ENCODE peak calls at places on chromosomes 12 and 14, in eight cellular contexts. One of them, this sample, is unnamed.

GRCh38 chr14:75334191-75335051 is 55.8 kb downstream of the FOS start:
- DNase-seq in effector memory CD8-positive, alpha-beta T cell: peak
- DNase-seq in NCI-H187 treated with DMSO at 0.1 percent for 48 hours: no peak
- DNase-seq in AG10803: peak
- DNase-seq in stimulated activated naive CD4-positive, alpha-beta T cell: peak
- DNase-seq in left cardiac atrium: peak
- DNase-seq in T-helper 9 cell: peak
- DNase-seq in GM12891: peak
- DNase-seq in this sample: peak

GRCh38 chr12:93622485-93622884 is 50.0 kb downstream of the SOCS2 start:
- DNase-seq in AG10803: peak
- DNase-seq in T-helper 9 cell: no peak
- DNase-seq in GM12891: no peak
- DNase-seq in stimulated activated naive CD4-positive, alpha-beta T cell: no peak
- DNase-seq in left cardiac atrium: no peak
- DNase-seq in effector memory CD8-positive, alpha-beta T cell: no peak
- DNase-seq in NCI-H187 treated with DMSO at 0.1 percent for 48 hours: no peak
- DNase-seq in this sample: no peak

GRCh38 chr12:6233121-6233971 is 33.1 kb downstream of the CD9 start:
- DNase-seq in stimulated activated naive CD4-positive, alpha-beta T cell: no peak
- DNase-seq in AG10803: no peak
- DNase-seq in NCI-H187 treated with DMSO at 0.1 percent for 48 hours: no peak
- DNase-seq in effector memory CD8-positive, alpha-beta T cell: no peak
- DNase-seq in GM12891: no peak
- DNase-seq in left cardiac atrium: no peak
- DNase-seq in T-helper 9 cell: no peak
- DNase-seq in this sample: no peak

GRCh38 chr14:95064256-95064655 is 93.1 kb downstream of the DICER1 start:
- DNase-seq in NCI-H187 treated with DMSO at 0.1 percent for 48 hours: no peak
- DNase-seq in left cardiac atrium: no peak
- DNase-seq in effector memory CD8-positive, alpha-beta T cell: no peak
- DNase-seq in stimulated activated naive CD4-positive, alpha-beta T cell: no peak
- DNase-seq in AG10803: no peak
- DNase-seq in T-helper 9 cell: no peak
- DNase-seq in GM12891: no peak
- DNase-seq in this sample: no peak

GRCh38 chr14:53896773-53897172 is 59.9 kb downstream of the BMP4 start:
- DNase-seq in AG10803: peak
- DNase-seq in stimulated activated naive CD4-positive, alpha-beta T cell: no peak
- DNase-seq in GM12891: no peak
- DNase-seq in T-helper 9 cell: no peak
- DNase-seq in effector memory CD8-positive, alpha-beta T cell: no peak
- DNase-seq in left cardiac atrium: no peak
- DNase-seq in NCI-H187 treated with DMSO at 0.1 percent for 48 hours: no peak
- DNase-seq in this sample: no peak

GRCh38 chr12:89453579-89453978 is 71.0 kb downstream of the GALNT4 start:
- DNase-seq in NCI-H187 treated with DMSO at 0.1 percent for 48 hours: no peak
- DNase-seq in AG10803: peak
- DNase-seq in GM12891: no peak
- DNase-seq in left cardiac atrium: no peak
- DNase-seq in stimulated activated naive CD4-positive, alpha-beta T cell: no peak
- DNase-seq in effector memory CD8-positive, alpha-beta T cell: no peak
- DNase-seq in T-helper 9 cell: no peak
- DNase-seq in this sample: no peak

GRCh38 chr12:94673951-94674570 is 23.7 kb upstream of the TMCC3 start:
- DNase-seq in T-helper 9 cell: no peak
- DNase-seq in NCI-H187 treated with DMSO at 0.1 percent for 48 hours: no peak
- DNase-seq in effector memory CD8-positive, alpha-beta T cell: no peak
- DNase-seq in stimulated activated naive CD4-positive, alpha-beta T cell: no peak
- DNase-seq in AG10803: no peak
- DNase-seq in left cardiac atrium: no peak
- DNase-seq in GM12891: no peak
- DNase-seq in this sample: no peak

GRCh38 chr12:80241576-80242273 is 142.4 kb downstream of the OTOGL start:
- DNase-seq in T-helper 9 cell: no peak
- DNase-seq in left cardiac atrium: no peak
- DNase-seq in NCI-H187 treated with DMSO at 0.1 percent for 48 hours: no peak
- DNase-seq in AG10803: peak
- DNase-seq in effector memory CD8-positive, alpha-beta T cell: no peak
- DNase-seq in stimulated activated naive CD4-positive, alpha-beta T cell: no peak
- DNase-seq in GM12891: no peak
- DNase-seq in this sample: no peak

GRCh38 chr12:7108042-7108927 is 729 bp downstream of the C1RL start:
- DNase-seq in stimulated activated naive CD4-positive, alpha-beta T cell: peak
- DNase-seq in effector memory CD8-positive, alpha-beta T cell: peak
- DNase-seq in T-helper 9 cell: peak
- DNase-seq in left cardiac atrium: peak
- DNase-seq in AG10803: peak
- DNase-seq in NCI-H187 treated with DMSO at 0.1 percent for 48 hours: no peak
- DNase-seq in GM12891: peak
- DNase-seq in this sample: peak

GRCh38 chr14:99603471-99603933 is 505 bp downstream of the CCDC85C start:
- DNase-seq in stimulated activated naive CD4-positive, alpha-beta T cell: peak
- DNase-seq in effector memory CD8-positive, alpha-beta T cell: peak
- DNase-seq in NCI-H187 treated with DMSO at 0.1 percent for 48 hours: no peak
- DNase-seq in AG10803: peak
- DNase-seq in GM12891: no peak
- DNase-seq in left cardiac atrium: no peak
- DNase-seq in T-helper 9 cell: peak
- DNase-seq in this sample: peak

GRCh38 chr12:96069511-96070231 is 34.3 kb upstream of the LTA4H start:
- DNase-seq in GM12891: no peak
- DNase-seq in left cardiac atrium: no peak
- DNase-seq in NCI-H187 treated with DMSO at 0.1 percent for 48 hours: no peak
- DNase-seq in AG10803: no peak
- DNase-seq in T-helper 9 cell: no peak
- DNase-seq in stimulated activated naive CD4-positive, alpha-beta T cell: no peak
- DNase-seq in effector memory CD8-positive, alpha-beta T cell: no peak
- DNase-seq in this sample: no peak

GRCh38 chr14:67240168-67240932 is 885 bp upstream of the PALS1 start:
- DNase-seq in effector memory CD8-positive, alpha-beta T cell: no peak
- DNase-seq in stimulated activated naive CD4-positive, alpha-beta T cell: no peak
- DNase-seq in GM12891: no peak
- DNase-seq in AG10803: peak
- DNase-seq in left cardiac atrium: peak
- DNase-seq in NCI-H187 treated with DMSO at 0.1 percent for 48 hours: no peak
- DNase-seq in T-helper 9 cell: peak
- DNase-seq in this sample: peak

GRCh38 chr14:50954811-50955372 is 10.6 kb upstream of the PYGL start:
- DNase-seq in GM12891: no peak
- DNase-seq in AG10803: peak
- DNase-seq in left cardiac atrium: no peak
- DNase-seq in NCI-H187 treated with DMSO at 0.1 percent for 48 hours: no peak
- DNase-seq in T-helper 9 cell: no peak
- DNase-seq in effector memory CD8-positive, alpha-beta T cell: no peak
- DNase-seq in stimulated activated naive CD4-positive, alpha-beta T cell: peak
- DNase-seq in this sample: no peak

GRCh38 chr12:96242597-96242996 is 48.4 kb downstream of the ELK3 start:
- DNase-seq in T-helper 9 cell: peak
- DNase-seq in NCI-H187 treated with DMSO at 0.1 percent for 48 hours: no peak
- DNase-seq in stimulated activated naive CD4-positive, alpha-beta T cell: no peak
- DNase-seq in GM12891: no peak
- DNase-seq in effector memory CD8-positive, alpha-beta T cell: no peak
- DNase-seq in left cardiac atrium: peak
- DNase-seq in AG10803: no peak
- DNase-seq in this sample: no peak

GRCh38 chr14:70884595-70885342 is 22.5 kb upstream of the PCNX1 start:
- DNase-seq in AG10803: no peak
- DNase-seq in GM12891: no peak
- DNase-seq in left cardiac atrium: no peak
- DNase-seq in stimulated activated naive CD4-positive, alpha-beta T cell: no peak
- DNase-seq in NCI-H187 treated with DMSO at 0.1 percent for 48 hours: no peak
- DNase-seq in effector memory CD8-positive, alpha-beta T cell: no peak
- DNase-seq in T-helper 9 cell: no peak
- DNase-seq in this sample: no peak

GRCh38 chr14:79438696-79439342 is 772.5 kb downstream of the DIO2 start:
- DNase-seq in left cardiac atrium: no peak
- DNase-seq in GM12891: no peak
- DNase-seq in T-helper 9 cell: no peak
- DNase-seq in stimulated activated naive CD4-positive, alpha-beta T cell: no peak
- DNase-seq in NCI-H187 treated with DMSO at 0.1 percent for 48 hours: no peak
- DNase-seq in AG10803: no peak
- DNase-seq in effector memory CD8-positive, alpha-beta T cell: no peak
- DNase-seq in this sample: no peak

GRCh38 chr12:69052613-69053408 is 119.8 kb upstream of the CPM start:
- DNase-seq in NCI-H187 treated with DMSO at 0.1 percent for 48 hours: no peak
- DNase-seq in AG10803: peak
- DNase-seq in left cardiac atrium: no peak
- DNase-seq in T-helper 9 cell: no peak
- DNase-seq in stimulated activated naive CD4-positive, alpha-beta T cell: no peak
- DNase-seq in GM12891: no peak
- DNase-seq in effector memory CD8-positive, alpha-beta T cell: no peak
- DNase-seq in this sample: no peak

GRCh38 chr14:105442834-105443233 is 23.2 kb downstream of the MTA1 start:
- DNase-seq in stimulated activated naive CD4-positive, alpha-beta T cell: no peak
- DNase-seq in left cardiac atrium: no peak
- DNase-seq in effector memory CD8-positive, alpha-beta T cell: no peak
- DNase-seq in AG10803: no peak
- DNase-seq in T-helper 9 cell: no peak
- DNase-seq in GM12891: no peak
- DNase-seq in NCI-H187 treated with DMSO at 0.1 percent for 48 hours: no peak
- DNase-seq in this sample: no peak

GRCh38 chr12:57621497-57622292 is 10.5 kb downstream of the ARHGEF25 start:
- DNase-seq in T-helper 9 cell: peak
- DNase-seq in GM12891: peak
- DNase-seq in AG10803: peak
- DNase-seq in effector memory CD8-positive, alpha-beta T cell: peak
- DNase-seq in stimulated activated naive CD4-positive, alpha-beta T cell: peak
- DNase-seq in NCI-H187 treated with DMSO at 0.1 percent for 48 hours: no peak
- DNase-seq in left cardiac atrium: peak
- DNase-seq in this sample: peak

GRCh38 chr14:90409209-90409730 is 12.4 kb downstream of the CALM1 start:
- DNase-seq in T-helper 9 cell: no peak
- DNase-seq in stimulated activated naive CD4-positive, alpha-beta T cell: no peak
- DNase-seq in AG10803: peak
- DNase-seq in effector memory CD8-positive, alpha-beta T cell: no peak
- DNase-seq in NCI-H187 treated with DMSO at 0.1 percent for 48 hours: no peak
- DNase-seq in GM12891: no peak
- DNase-seq in left cardiac atrium: peak
- DNase-seq in this sample: no peak

GRCh38 chr12:88362439-88362838 is 217.8 kb downstream of the KITLG start:
- DNase-seq in left cardiac atrium: no peak
- DNase-seq in effector memory CD8-positive, alpha-beta T cell: no peak
- DNase-seq in NCI-H187 treated with DMSO at 0.1 percent for 48 hours: no peak
- DNase-seq in GM12891: no peak
- DNase-seq in AG10803: peak
- DNase-seq in T-helper 9 cell: no peak
- DNase-seq in stimulated activated naive CD4-positive, alpha-beta T cell: no peak
- DNase-seq in this sample: no peak

GRCh38 chr14:35403085-35403396 is 1.5 kb downstream of the NFKBIA start:
- DNase-seq in AG10803: no peak
- DNase-seq in NCI-H187 treated with DMSO at 0.1 percent for 48 hours: no peak
- DNase-seq in left cardiac atrium: peak
- DNase-seq in GM12891: no peak
- DNase-seq in stimulated activated naive CD4-positive, alpha-beta T cell: peak
- DNase-seq in T-helper 9 cell: peak
- DNase-seq in effector memory CD8-positive, alpha-beta T cell: peak
- DNase-seq in this sample: no peak

GRCh38 chr12:2458113-2458414 is 336.7 kb upstream of the FKBP4 start:
- DNase-seq in stimulated activated naive CD4-positive, alpha-beta T cell: no peak
- DNase-seq in effector memory CD8-positive, alpha-beta T cell: no peak
- DNase-seq in T-helper 9 cell: no peak
- DNase-seq in left cardiac atrium: no peak
- DNase-seq in GM12891: no peak
- DNase-seq in NCI-H187 treated with DMSO at 0.1 percent for 48 hours: no peak
- DNase-seq in AG10803: no peak
- DNase-seq in this sample: no peak

GRCh38 chr14:73188501-73188903 is 48.8 kb upstream of the PAPLN start:
- DNase-seq in effector memory CD8-positive, alpha-beta T cell: no peak
- DNase-seq in left cardiac atrium: no peak
- DNase-seq in GM12891: no peak
- DNase-seq in stimulated activated naive CD4-positive, alpha-beta T cell: no peak
- DNase-seq in T-helper 9 cell: no peak
- DNase-seq in AG10803: peak
- DNase-seq in NCI-H187 treated with DMSO at 0.1 percent for 48 hours: no peak
- DNase-seq in this sample: no peak

GRCh38 chr12:6828671-6829531 is 694 bp downstream of the P3H3 start:
- DNase-seq in AG10803: peak
- DNase-seq in effector memory CD8-positive, alpha-beta T cell: peak
- DNase-seq in NCI-H187 treated with DMSO at 0.1 percent for 48 hours: no peak
- DNase-seq in T-helper 9 cell: peak
- DNase-seq in stimulated activated naive CD4-positive, alpha-beta T cell: peak
- DNase-seq in GM12891: no peak
- DNase-seq in left cardiac atrium: peak
- DNase-seq in this sample: peak

GRCh38 chr14:51865953-51866747 is 5.7 kb downstream of the GNG2 start:
- DNase-seq in effector memory CD8-positive, alpha-beta T cell: no peak
- DNase-seq in stimulated activated naive CD4-positive, alpha-beta T cell: peak
- DNase-seq in GM12891: no peak
- DNase-seq in AG10803: no peak
- DNase-seq in NCI-H187 treated with DMSO at 0.1 percent for 48 hours: no peak
- DNase-seq in T-helper 9 cell: peak
- DNase-seq in left cardiac atrium: no peak
- DNase-seq in this sample: no peak

GRCh38 chr12:6899837-6900519 is 4.6 kb upstream of the LRRC23 start:
- DNase-seq in T-helper 9 cell: no peak
- DNase-seq in effector memory CD8-positive, alpha-beta T cell: no peak
- DNase-seq in left cardiac atrium: peak
- DNase-seq in stimulated activated naive CD4-positive, alpha-beta T cell: no peak
- DNase-seq in GM12891: no peak
- DNase-seq in NCI-H187 treated with DMSO at 0.1 percent for 48 hours: no peak
- DNase-seq in AG10803: no peak
- DNase-seq in this sample: no peak

GRCh38 chr14:54177009-54177408 is 219.8 kb upstream of the CDKN3 start:
- DNase-seq in T-helper 9 cell: no peak
- DNase-seq in AG10803: no peak
- DNase-seq in left cardiac atrium: no peak
- DNase-seq in GM12891: no peak
- DNase-seq in stimulated activated naive CD4-positive, alpha-beta T cell: no peak
- DNase-seq in effector memory CD8-positive, alpha-beta T cell: no peak
- DNase-seq in NCI-H187 treated with DMSO at 0.1 percent for 48 hours: no peak
- DNase-seq in this sample: no peak

GRCh38 chr14:65623759-65624158 is 211.2 kb downstream of the FUT8 start:
- DNase-seq in T-helper 9 cell: no peak
- DNase-seq in effector memory CD8-positive, alpha-beta T cell: no peak
- DNase-seq in NCI-H187 treated with DMSO at 0.1 percent for 48 hours: no peak
- DNase-seq in AG10803: no peak
- DNase-seq in stimulated activated naive CD4-positive, alpha-beta T cell: no peak
- DNase-seq in left cardiac atrium: no peak
- DNase-seq in GM12891: no peak
- DNase-seq in this sample: no peak

GRCh38 chr12:83471341-83471740 is 784.6 kb downstream of the TMTC2 start:
- DNase-seq in NCI-H187 treated with DMSO at 0.1 percent for 48 hours: no peak
- DNase-seq in stimulated activated naive CD4-positive, alpha-beta T cell: no peak
- DNase-seq in GM12891: no peak
- DNase-seq in left cardiac atrium: no peak
- DNase-seq in T-helper 9 cell: no peak
- DNase-seq in AG10803: no peak
- DNase-seq in effector memory CD8-positive, alpha-beta T cell: no peak
- DNase-seq in this sample: no peak